ENCODE peak calls at places on chromosomes 16 and 17, in eight cellular contexts. J is MM.1S; H is ovary; T is mammary epithelial cell; X is CD4-positive, CD25-positive, alpha-beta regulatory T cell; W is WERI-Rb-1; K is thyroid gland; P is osteoblast. C is an unnamed sample. For H3K27me3 and H3K36me3, the result is how much of the 10 kb centered on the place peaks cover.

GRCh38 chr16:9311303-9311954 is 220.0 kb downstream of the HAPSTR1 start:
- DNase-seq in J (no peak), H (no peak), T (no peak), X (no peak), W (peak), K (no peak), P (no peak), C (peak)

GRCh38 chr17:61849674-61850073 is 13.7 kb downstream of the BRIP1 start:
- DNase-seq in J (no peak), H (no peak), T (no peak), X (no peak), W (no peak), K (no peak), P (no peak), C (no peak)

GRCh38 chr17:59651346-59651745 is 31.7 kb downstream of the CLTC start:
- DNase-seq in J (no peak), H (no peak), T (peak), X (no peak), W (no peak), K (no peak), P (no peak), C (no peak)

GRCh38 chr17:9020096-9020823 is 1.1 kb upstream of the NTN1 start:
- DNase-seq in J (no peak), H (no peak), T (no peak), X (no peak), W (no peak), K (no peak), P (no peak), C (peak)

GRCh38 chr16:75251280-75252048 is at the start of gene BCAR1:
- DNase-seq in J (no peak), H (peak), T (peak), X (no peak), W (peak), K (peak), P (peak), C (peak)

GRCh38 chr17:63555475-63556156 is 5.3 kb downstream of the DCAF7 start:
- DNase-seq in J (no peak), H (no peak), T (no peak), X (no peak), W (no peak), K (peak), P (peak), C (no peak)

GRCh38 chr16:25868041-25868600 is 176.4 kb downstream of the HS3ST4 start:
- DNase-seq in J (no peak), H (no peak), T (no peak), X (no peak), W (peak), K (no peak), P (no peak), C (no peak)

GRCh38 chr16:84820305-84820684 is 510 bp downstream of the CRISPLD2 start:
- DNase-seq in J (no peak), H (no peak), T (no peak), X (no peak), W (no peak), K (no peak), P (peak), C (no peak)

GRCh38 chr16:54285414-54286066 is 1.0 kb downstream of the IRX3 start:
- DNase-seq in J (no peak), H (peak), T (peak), X (peak), W (peak), K (no peak), P (peak), C (peak)

GRCh38 chr16:3789375-3790067 is 72.2 kb upstream of the TRAP1 start:
- DNase-seq in J (no peak), H (no peak), T (no peak), X (peak), W (no peak), K (no peak), P (no peak), C (no peak)

GRCh38 chr16:55297062-55297909 is 26.7 kb upstream of the IRX6 start:
- DNase-seq in J (no peak), H (no peak), T (peak), X (no peak), W (no peak), K (no peak), P (no peak), C (no peak)

GRCh38 chr17:58153046-58153445 is 4.9 kb downstream of the OR4D1 start:
- DNase-seq in J (peak), H (no peak), T (no peak), X (peak), W (no peak), K (no peak), P (no peak), C (no peak)

GRCh38 chr17:82281502-82282238 is 8.2 kb upstream of the CSNK1D start:
- DNase-seq in J (no peak), H (no peak), T (peak), X (no peak), W (no peak), K (no peak), P (peak), C (no peak)

GRCh38 chr16:30394603-30395154 is 541 bp upstream of the ZNF48 start:
- DNase-seq in J (no peak), H (no peak), T (no peak), X (no peak), W (no peak), K (no peak), P (peak), C (peak)

GRCh38 chr16:58123896-58124600 is 5.1 kb downstream of the CFAP20 start:
- DNase-seq in J (no peak), H (no peak), T (no peak), X (no peak), W (peak), K (no peak), P (peak), C (no peak)

GRCh38 chr16:9012848-9013507 is 49.3 kb upstream of the USP7 start:
- DNase-seq in J (no peak), H (no peak), T (no peak), X (no peak), W (peak), K (no peak), P (peak), C (peak)

GRCh38 chr17:66714046-66715023 is 120.6 kb upstream of the CACNG5 start:
- DNase-seq in J (no peak), H (no peak), T (no peak), X (no peak), W (no peak), K (no peak), P (no peak), C (no peak)

GRCh38 chr17:35555695-35556094 is 4.9 kb downstream of the SLFN14 start:
- DNase-seq in J (no peak), H (no peak), T (no peak), X (peak), W (no peak), K (no peak), P (no peak), C (no peak)

GRCh38 chr17:40122466-40122943 is 734 bp downstream of the MSL1 start:
- DNase-seq in J (peak), H (peak), T (peak), X (peak), W (peak), K (peak), P (peak), C (peak)

GRCh38 chr17:3589784-3590183 is 19.4 kb downstream of the TRPV1 start:
- DNase-seq in J (no peak), H (no peak), T (no peak), X (no peak), W (no peak), K (no peak), P (peak), C (peak)

GRCh38 chr16:84603115-84603816 is 14.6 kb downstream of the COTL1 start:
- DNase-seq in J (no peak), H (peak), T (peak), X (no peak), W (no peak), K (peak), P (peak), C (no peak)

GRCh38 chr16:20598832-20599469 is 22.8 kb upstream of the ACSM2B start:
- DNase-seq in J (no peak), H (no peak), T (no peak), X (no peak), W (no peak), K (no peak), P (no peak), C (no peak)

GRCh38 chr17:3626831-3627565 is 9.1 kb downstream of the SHPK start:
- DNase-seq in J (no peak), H (no peak), T (peak), X (no peak), W (no peak), K (no peak), P (no peak), C (no peak)

GRCh38 chr16:9124444-9124843 is 33.0 kb downstream of the HAPSTR1 start:
- DNase-seq in J (no peak), H (no peak), T (no peak), X (no peak), W (no peak), K (no peak), P (no peak), C (no peak)

GRCh38 chr16:75559002-75559401 is 3.0 kb upstream of the TMEM231 start:
- DNase-seq in J (no peak), H (no peak), T (no peak), X (no peak), W (no peak), K (no peak), P (no peak), C (no peak)

GRCh38 chr17:82752371-82753200 is 721 bp downstream of the TBCD start:
- DNase-seq in J (peak), H (peak), T (peak), X (no peak), W (peak), K (peak), P (peak), C (peak)

GRCh38 chr17:16407911-16408588 is 7.3 kb upstream of the TRPV2 start:
- DNase-seq in J (peak), H (peak), T (peak), X (no peak), W (peak), K (peak), P (peak), C (peak)

GRCh38 chr16:46690281-46691178 is 1.1 kb downstream of the ORC6 start:
- DNase-seq in J (peak), H (no peak), T (no peak), X (no peak), W (no peak), K (no peak), P (peak), C (no peak)

GRCh38 chr17:75830168-75831031 is 13.8 kb downstream of the UNC13D start:
- DNase-seq in J (no peak), H (no peak), T (no peak), X (no peak), W (peak), K (no peak), P (peak), C (peak)

GRCh38 chr16:4263504-4264436 is 9.1 kb downstream of the TFAP4 start:
- DNase-seq in J (no peak), H (peak), T (no peak), X (no peak), W (no peak), K (peak), P (peak), C (peak)

GRCh38 chr16:24044467-24044866 is 208.7 kb downstream of the PRKCB start:
- DNase-seq in J (no peak), H (no peak), T (no peak), X (no peak), W (no peak), K (no peak), P (no peak), C (no peak)

GRCh38 chr16:31177136-31177535 is 2.8 kb upstream of the FUS start:
- DNase-seq in J (no peak), H (no peak), T (peak), X (peak), W (no peak), K (no peak), P (no peak), C (no peak)

GRCh38 chr16:66687906-66688625 is 8.5 kb downstream of the CMTM4 start:
- DNase-seq in J (no peak), H (no peak), T (no peak), X (no peak), W (no peak), K (no peak), P (no peak), C (no peak)

GRCh38 chr17:31581022-31581483 is 189.6 kb downstream of the RAB11FIP4 start:
- DNase-seq in J (no peak), H (peak), T (peak), X (no peak), W (no peak), K (peak), P (peak), C (peak)

GRCh38 chr16:27203429-27204231 is at the start of gene KDM8:
- DNase-seq in J (peak), H (peak), T (peak), X (peak), W (peak), K (peak), P (peak), C (peak)

GRCh38 chr16:27199747-27200146 is 3.6 kb upstream of the KDM8 start:
- DNase-seq in J (peak), H (no peak), T (peak), X (peak), W (no peak), K (no peak), P (no peak), C (no peak)

GRCh38 chr16:27204232-27204915 is 1.0 kb downstream of the KDM8 start:
- DNase-seq in J (no peak), H (no peak), T (no peak), X (no peak), W (no peak), K (no peak), P (peak), C (no peak)

GRCh38 chr16:27205436-27206065 is 2.2 kb downstream of the KDM8 start:
- DNase-seq in J (no peak), H (no peak), T (no peak), X (no peak), W (no peak), K (no peak), P (no peak), C (no peak)

DNA sequence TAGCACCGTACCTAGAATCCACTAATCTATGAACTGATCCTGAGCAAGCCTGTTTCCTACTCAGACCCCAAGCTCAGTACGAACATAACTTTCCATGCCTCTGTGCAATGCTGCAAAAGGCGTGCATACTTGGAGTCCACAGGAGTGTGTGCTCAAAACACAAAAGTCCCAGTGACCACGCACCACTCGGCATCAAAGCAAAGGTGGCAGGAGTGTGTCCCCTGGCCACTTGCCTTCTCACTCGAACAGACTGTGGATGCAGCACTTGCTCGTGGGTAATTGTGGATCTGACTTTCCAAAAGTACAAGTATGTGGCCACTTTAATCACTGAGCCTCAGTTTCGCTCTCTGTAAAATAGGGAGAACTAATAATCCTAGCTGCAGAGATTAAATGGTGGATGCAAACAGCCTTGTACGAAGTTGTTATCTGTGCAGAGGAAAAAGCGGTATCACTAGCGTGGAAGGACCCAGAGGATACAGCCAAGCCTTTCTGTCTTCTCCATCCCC is 350 bp upstream of the KDM8 start:
- DNase-seq in J (no peak), H (no peak), T (no peak), X (no peak), W (no peak), K (no peak), P (no peak), C (no peak)
- H3K4me3 ChIP-seq in J (peak), H (peak), T (peak), X (peak), W (peak), K (peak), P (peak), C (peak)

GRCh38 chr17:77951123-77951522 is 7.4 kb upstream of the TNRC6C start:
- DNase-seq in J (no peak), H (no peak), T (no peak), X (no peak), W (no peak), K (no peak), P (no peak), C (no peak)
- H3K27me3 ChIP-seq in J (half or more), H (under half), T (under half), X (under half), W (under half), K (under half), P (under half), C (under half)

GRCh38 chr16:87761020-87761506 is 4.7 kb downstream of the KLHDC4 start:
- DNase-seq in J (no peak), H (no peak), T (no peak), X (no peak), W (no peak), K (no peak), P (peak), C (no peak)

GRCh38 chr16:87762620-87763019 is 3.2 kb downstream of the KLHDC4 start:
- DNase-seq in J (no peak), H (no peak), T (no peak), X (no peak), W (no peak), K (no peak), P (peak), C (no peak)

GRCh38 chr16:87765473-87765775 is 362 bp downstream of the KLHDC4 start:
- DNase-seq in J (no peak), H (peak), T (no peak), X (peak), W (no peak), K (no peak), P (peak), C (no peak)

GRCh38 chr16:87764600-87765472 is 950 bp downstream of the KLHDC4 start:
- DNase-seq in J (peak), H (no peak), T (no peak), X (peak), W (no peak), K (peak), P (no peak), C (no peak)

DNA sequence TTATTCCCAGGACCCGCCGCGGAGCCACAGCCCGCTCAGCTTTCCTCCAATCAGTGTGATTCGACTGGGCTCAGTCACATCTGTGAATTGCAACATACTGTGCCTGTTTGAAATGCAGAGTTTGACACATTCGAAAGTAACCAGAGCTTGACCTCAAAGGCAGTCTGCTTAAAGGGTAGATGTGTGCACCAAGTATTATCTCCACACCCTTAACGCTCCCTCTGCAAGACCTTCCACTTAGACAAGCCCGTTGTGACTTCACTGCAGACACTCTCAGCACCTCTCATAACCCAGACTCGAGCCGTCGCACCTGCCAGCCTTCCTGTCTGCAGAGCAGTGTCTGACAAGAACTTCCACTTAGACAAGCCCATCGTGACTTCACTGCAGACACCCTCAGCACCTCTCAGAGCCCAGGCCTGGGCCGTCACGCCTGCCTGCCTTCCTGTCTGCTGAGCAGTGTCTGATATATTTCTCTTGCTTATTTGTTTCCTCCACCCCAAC is 3.7 kb downstream of the KLHDC4 start:
- DNase-seq in J (no peak), H (no peak), T (no peak), X (peak), W (no peak), K (peak), P (no peak), C (no peak)
- H3K36me3 ChIP-seq in J (under half), H (under half), T (under half), X (under half), W (under half), K (under half), P (under half), C (under half)

GRCh38 chr17:80036715-80037477 is 454 bp downstream of the CCDC40 start:
- DNase-seq in J (no peak), H (no peak), T (peak), X (peak), W (peak), K (no peak), P (peak), C (peak)
- H3K4me3 ChIP-seq in J (peak), H (peak), T (peak), X (no peak), W (peak), K (peak), P (peak), C (peak)

GRCh38 chr16:62832214-62832613 is 796.0 kb upstream of the CDH8 start:
- DNase-seq in J (no peak), H (no peak), T (no peak), X (no peak), W (no peak), K (no peak), P (no peak), C (no peak)
- H3K27me3 ChIP-seq in J (under half), H (under half), T (under half), X (under half), W (under half), K (under half), P (under half), C (under half)

DNA sequence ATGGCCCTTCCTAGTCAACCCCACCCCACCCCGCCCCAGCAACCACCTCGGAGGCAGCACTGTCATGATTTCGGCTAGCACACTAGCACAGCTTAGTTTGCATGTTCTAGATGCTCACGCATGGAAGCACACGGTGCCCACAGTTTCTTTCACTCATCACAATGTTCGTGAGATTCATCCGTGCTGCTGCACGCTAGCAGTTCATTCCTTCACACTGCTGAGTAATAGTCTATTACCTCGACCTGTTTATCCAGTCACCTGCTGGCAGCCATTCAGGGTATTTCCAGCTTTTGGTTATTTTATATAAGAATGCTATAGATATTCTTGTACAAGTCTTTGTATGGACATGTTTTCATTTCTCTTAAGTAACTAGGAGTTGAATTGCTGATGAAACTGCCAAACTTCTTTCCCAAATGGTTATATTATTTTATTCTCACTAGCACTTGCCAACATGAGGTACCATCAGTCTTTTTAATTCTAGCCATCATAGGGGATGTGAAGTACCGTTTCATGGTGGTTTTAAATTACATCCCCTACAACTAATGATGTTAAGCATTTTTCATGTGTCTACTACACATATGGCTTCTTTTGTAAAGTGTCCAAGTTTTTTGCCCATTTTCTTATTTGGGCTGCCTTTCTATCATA is 75.7 kb downstream of the CYTH1 start:
- DNase-seq in J (no peak), H (no peak), T (peak), X (no peak), W (no peak), K (peak), P (no peak), C (no peak)
- H3K36me3 ChIP-seq in J (under half), H (under half), T (under half), X (half or more), W (half or more), K (under half), P (under half), C (under half)

DNA sequence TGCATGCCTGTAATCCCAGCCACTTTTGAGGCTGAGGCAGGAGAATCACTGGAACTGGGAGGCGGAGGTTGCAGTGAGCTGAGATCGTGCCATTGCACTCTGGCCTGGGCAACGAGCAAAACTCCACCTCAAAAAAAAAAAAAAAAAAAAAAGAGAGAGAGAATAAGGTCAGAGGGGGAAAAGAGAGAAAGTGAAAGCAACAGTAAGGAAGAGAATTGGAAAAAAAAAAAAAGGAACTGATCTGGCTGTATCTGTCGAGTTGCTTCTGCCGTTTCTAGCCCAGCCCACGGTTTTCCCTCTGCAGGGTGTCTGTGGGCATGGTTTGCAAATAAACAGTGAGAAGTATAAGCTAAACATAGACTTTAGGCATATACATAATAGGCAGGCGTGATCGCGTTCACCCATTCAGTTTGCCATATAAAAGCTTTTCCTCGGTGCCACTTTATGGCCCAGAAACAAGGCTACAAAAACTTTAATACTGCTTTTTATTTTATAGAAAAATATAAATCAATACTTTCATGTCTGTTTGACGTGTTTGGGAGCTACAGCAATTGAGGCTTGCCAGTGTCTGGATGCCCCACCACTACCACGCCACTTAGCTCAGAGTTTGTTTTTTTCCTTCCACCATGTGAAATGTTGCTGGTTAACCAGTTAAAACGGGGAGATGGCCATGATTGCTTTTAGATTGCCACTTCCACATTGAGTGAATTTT is 436.7 kb downstream of the MAF start:
- DNase-seq in J (no peak), H (no peak), T (no peak), X (peak), W (no peak), K (no peak), P (no peak), C (no peak)
- H3K4me3 ChIP-seq in J (no peak), H (no peak), T (no peak), X (no peak), W (no peak), K (no peak), P (peak), C (no peak)